ENCODE peak calls at places on chromosomes 11 and 22, in five cellular contexts. One of them, this sample, is unnamed.

GRCh38 chr11:35031869-35032268 is 107.1 kb upstream of the CD44 start:
- DNase-seq in OCI-LY7: no peak
- DNase-seq in coronary artery: no peak
- DNase-seq in cardiac fibroblast: no peak
- DNase-seq in epithelial cell of esophagus: peak; percentile 93
- DNase-seq in this sample: peak; percentile 65

GRCh38 chr11:22347857-22348496 is 9.8 kb downstream of the SLC17A6 start:
- DNase-seq in epithelial cell of esophagus: no peak
- DNase-seq in cardiac fibroblast: no peak
- DNase-seq in coronary artery: no peak
- DNase-seq in OCI-LY7: no peak
- DNase-seq in this sample: no peak

GRCh38 chr11:40306938-40307548 is 1152.4 kb downstream of the LRRC4C start:
- DNase-seq in OCI-LY7: peak; percentile 26
- DNase-seq in coronary artery: no peak
- DNase-seq in epithelial cell of esophagus: peak; percentile 69
- DNase-seq in cardiac fibroblast: peak; percentile 64
- DNase-seq in this sample: peak; percentile 54

GRCh38 chr11:35187996-35188395 is 49.0 kb downstream of the CD44 start:
- DNase-seq in epithelial cell of esophagus: no peak
- DNase-seq in cardiac fibroblast: no peak
- DNase-seq in coronary artery: no peak
- DNase-seq in OCI-LY7: no peak
- DNase-seq in this sample: no peak

GRCh38 chr22:37514526-37515051 is 4.6 kb downstream of the CARD10 start:
- DNase-seq in cardiac fibroblast: no peak
- DNase-seq in coronary artery: no peak
- DNase-seq in OCI-LY7: no peak
- DNase-seq in epithelial cell of esophagus: no peak
- DNase-seq in this sample: no peak

GRCh38 chr11:133134561-133135173 is 397.6 kb downstream of the OPCML start:
- DNase-seq in epithelial cell of esophagus: peak; percentile 54
- DNase-seq in OCI-LY7: peak; percentile 49
- DNase-seq in coronary artery: no peak
- DNase-seq in cardiac fibroblast: peak; percentile 53
- DNase-seq in this sample: no peak

GRCh38 chr11:66454828-66455227 is 11.9 kb upstream of the PELI3 start:
- DNase-seq in epithelial cell of esophagus: peak; percentile 21
- DNase-seq in cardiac fibroblast: no peak
- DNase-seq in coronary artery: no peak
- DNase-seq in OCI-LY7: no peak
- DNase-seq in this sample: no peak

GRCh38 chr11:74471037-74471436 is 3.7 kb upstream of the KCNE3 start:
- DNase-seq in OCI-LY7: no peak
- DNase-seq in coronary artery: no peak
- DNase-seq in cardiac fibroblast: no peak
- DNase-seq in epithelial cell of esophagus: no peak
- DNase-seq in this sample: no peak

GRCh38 chr11:22491826-22492225 is 133.8 kb downstream of the FANCF start:
- DNase-seq in cardiac fibroblast: no peak
- DNase-seq in OCI-LY7: no peak
- DNase-seq in epithelial cell of esophagus: no peak
- DNase-seq in coronary artery: no peak
- DNase-seq in this sample: peak; percentile 3

GRCh38 chr22:23404689-23405365 is 175.3 kb downstream of the IGLL1 start:
- DNase-seq in epithelial cell of esophagus: peak; percentile 45
- DNase-seq in OCI-LY7: no peak
- DNase-seq in cardiac fibroblast: peak; percentile 53
- DNase-seq in coronary artery: no peak
- DNase-seq in this sample: peak; percentile 19

GRCh38 chr11:83122050-83122449 is 34.9 kb upstream of the PCF11 start:
- DNase-seq in cardiac fibroblast: no peak
- DNase-seq in epithelial cell of esophagus: peak; percentile 13
- DNase-seq in OCI-LY7: no peak
- DNase-seq in coronary artery: no peak
- DNase-seq in this sample: no peak

GRCh38 chr22:19641254-19641982 is 72.9 kb upstream of the SEPTIN5 start:
- DNase-seq in coronary artery: peak; percentile 31
- DNase-seq in OCI-LY7: no peak
- DNase-seq in epithelial cell of esophagus: peak; percentile 52
- DNase-seq in cardiac fibroblast: no peak
- DNase-seq in this sample: peak; percentile 17

GRCh38 chr11:33633251-33634003 is 67.2 kb downstream of the C11orf91 start:
- DNase-seq in epithelial cell of esophagus: peak; percentile 95
- DNase-seq in coronary artery: no peak
- DNase-seq in cardiac fibroblast: peak; percentile 49
- DNase-seq in OCI-LY7: no peak
- DNase-seq in this sample: peak; percentile 45

GRCh38 chr11:128179049-128179448 is 408.3 kb downstream of the ETS1 start:
- DNase-seq in OCI-LY7: no peak
- DNase-seq in epithelial cell of esophagus: no peak
- DNase-seq in coronary artery: no peak
- DNase-seq in cardiac fibroblast: no peak
- DNase-seq in this sample: peak; percentile 63

GRCh38 chr11:129973068-129973467 is 29.6 kb downstream of the PRDM10 start:
- DNase-seq in cardiac fibroblast: no peak
- DNase-seq in OCI-LY7: peak; percentile 94
- DNase-seq in coronary artery: no peak
- DNase-seq in epithelial cell of esophagus: no peak
- DNase-seq in this sample: no peak

GRCh38 chr22:49956418-49956770 is 4.2 kb upstream of the PIM3 start:
- DNase-seq in epithelial cell of esophagus: no peak
- DNase-seq in cardiac fibroblast: no peak
- DNase-seq in coronary artery: no peak
- DNase-seq in OCI-LY7: no peak
- DNase-seq in this sample: no peak

GRCh38 chr22:24146190-24146616 is 35.1 kb upstream of the SUSD2 start:
- DNase-seq in cardiac fibroblast: peak; percentile 72
- DNase-seq in epithelial cell of esophagus: peak; percentile 45
- DNase-seq in OCI-LY7: peak; percentile 83
- DNase-seq in coronary artery: no peak
- DNase-seq in this sample: peak; percentile 96

GRCh38 chr11:73530109-73530508 is 67.8 kb downstream of the FAM168A start:
- DNase-seq in cardiac fibroblast: no peak
- DNase-seq in coronary artery: no peak
- DNase-seq in epithelial cell of esophagus: peak; percentile 18
- DNase-seq in OCI-LY7: peak; percentile 18
- DNase-seq in this sample: no peak

GRCh38 chr22:40401532-40401931 is 31.1 kb downstream of the SGSM3 start:
- DNase-seq in cardiac fibroblast: no peak
- DNase-seq in epithelial cell of esophagus: no peak
- DNase-seq in OCI-LY7: no peak
- DNase-seq in coronary artery: no peak
- DNase-seq in this sample: no peak

GRCh38 chr11:12629601-12630313 is 44.5 kb upstream of the TEAD1 start:
- DNase-seq in coronary artery: no peak
- DNase-seq in epithelial cell of esophagus: peak; percentile 46
- DNase-seq in OCI-LY7: no peak
- DNase-seq in cardiac fibroblast: peak; percentile 58
- DNase-seq in this sample: peak; percentile 75

GRCh38 chr11:83971063-83971462 is 684.9 kb upstream of the CCDC90B start:
- DNase-seq in cardiac fibroblast: no peak
- DNase-seq in epithelial cell of esophagus: peak; percentile 9
- DNase-seq in coronary artery: no peak
- DNase-seq in OCI-LY7: no peak
- DNase-seq in this sample: no peak

GRCh38 chr11:31844351-31844750 is 33.2 kb upstream of the PAX6 start:
- DNase-seq in epithelial cell of esophagus: no peak
- DNase-seq in coronary artery: no peak
- DNase-seq in cardiac fibroblast: no peak
- DNase-seq in OCI-LY7: no peak
- DNase-seq in this sample: no peak

GRCh38 chr22:46087336-46087690 is 63.0 kb upstream of the PPARA start:
- DNase-seq in cardiac fibroblast: no peak
- DNase-seq in epithelial cell of esophagus: no peak
- DNase-seq in coronary artery: no peak
- DNase-seq in OCI-LY7: no peak
- DNase-seq in this sample: no peak
- H3K4me3 ChIP-seq in cardiac fibroblast: peak overlapping the region; percentile 72
- H3K4me3 ChIP-seq in epithelial cell of esophagus: no peak overlapping the region
- H3K4me3 ChIP-seq in coronary artery: peak overlapping the region; percentile 96
- H3K4me3 ChIP-seq in OCI-LY7: no peak overlapping the region
- H3K4me3 ChIP-seq in this sample: peak overlapping the region; percentile 93

GRCh38 chr11:57484141-57484710 is 23.9 kb downstream of the RTN4RL2 start:
- DNase-seq in coronary artery: no peak
- DNase-seq in OCI-LY7: peak; percentile 79
- DNase-seq in cardiac fibroblast: no peak
- DNase-seq in epithelial cell of esophagus: no peak
- DNase-seq in this sample: no peak

GRCh38 chr11:57481315-57481714 is 21.0 kb downstream of the RTN4RL2 start:
- DNase-seq in OCI-LY7: no peak
- DNase-seq in cardiac fibroblast: no peak
- DNase-seq in coronary artery: no peak
- DNase-seq in epithelial cell of esophagus: no peak
- DNase-seq in this sample: no peak

GRCh38 chr11:57483570-57483934 is 23.2 kb downstream of the RTN4RL2 start:
- DNase-seq in coronary artery: no peak
- DNase-seq in epithelial cell of esophagus: no peak
- DNase-seq in OCI-LY7: no peak
- DNase-seq in cardiac fibroblast: no peak
- DNase-seq in this sample: no peak

GRCh38 chr11:57481915-57482781 is 21.8 kb downstream of the RTN4RL2 start:
- DNase-seq in coronary artery: no peak
- DNase-seq in OCI-LY7: no peak
- DNase-seq in epithelial cell of esophagus: no peak
- DNase-seq in cardiac fibroblast: no peak
- DNase-seq in this sample: no peak

GRCh38 chr11:57482782-57483569 is 22.6 kb downstream of the RTN4RL2 start:
- DNase-seq in epithelial cell of esophagus: peak; percentile 36
- DNase-seq in cardiac fibroblast: peak; percentile 41
- DNase-seq in OCI-LY7: peak; percentile 57
- DNase-seq in coronary artery: no peak
- DNase-seq in this sample: peak; percentile 22
- H3K4me3 ChIP-seq in epithelial cell of esophagus: peak overlapping the region; percentile 42
- H3K4me3 ChIP-seq in cardiac fibroblast: peak overlapping the region; percentile 46
- H3K4me3 ChIP-seq in OCI-LY7: peak overlapping the region; percentile 49
- H3K4me3 ChIP-seq in coronary artery: peak overlapping the region; percentile 55
- H3K4me3 ChIP-seq in this sample: peak overlapping the region; percentile 44

GRCh38 chr11:46334211-46334610 is 13.1 kb upstream of the DGKZ start:
- DNase-seq in epithelial cell of esophagus: no peak
- DNase-seq in coronary artery: no peak
- DNase-seq in OCI-LY7: no peak
- DNase-seq in cardiac fibroblast: no peak
- DNase-seq in this sample: no peak
- H3K4me3 ChIP-seq in epithelial cell of esophagus: no peak overlapping the region
- H3K4me3 ChIP-seq in coronary artery: no peak overlapping the region
- H3K4me3 ChIP-seq in OCI-LY7: no peak overlapping the region
- H3K4me3 ChIP-seq in cardiac fibroblast: no peak overlapping the region
- H3K4me3 ChIP-seq in this sample: no peak overlapping the region

DNA sequence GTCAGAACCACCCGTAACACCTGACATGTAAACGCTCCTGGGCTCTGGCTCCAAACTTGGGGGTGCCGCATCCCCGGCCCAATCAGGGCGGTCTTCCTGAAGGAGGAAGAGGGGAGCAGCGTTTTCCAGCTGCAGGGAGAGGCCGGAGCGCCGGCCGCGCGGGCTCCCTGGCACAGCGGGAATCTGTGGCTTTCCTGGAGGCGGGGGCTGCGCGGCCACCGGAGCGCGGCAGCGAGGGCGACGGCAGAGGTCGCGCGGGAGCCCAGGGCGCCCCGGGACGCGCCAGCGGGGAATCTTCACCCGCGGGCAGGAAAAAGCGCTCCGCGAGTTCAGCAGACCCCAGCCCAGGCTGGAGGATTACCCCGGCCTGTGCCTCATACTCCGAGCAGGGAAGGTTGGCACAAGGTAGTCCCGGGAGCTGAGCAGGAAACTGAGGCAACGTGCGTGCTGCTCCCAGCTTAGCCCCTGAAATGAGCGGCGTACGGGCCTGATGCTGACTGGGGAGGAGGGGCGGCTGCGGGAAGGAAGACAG is 600 bp upstream of the ESAM start:
- DNase-seq in epithelial cell of esophagus: no peak
- DNase-seq in coronary artery: no peak
- DNase-seq in OCI-LY7: no peak
- DNase-seq in cardiac fibroblast: no peak
- DNase-seq in this sample: no peak
- H3K4me3 ChIP-seq in epithelial cell of esophagus: peak overlapping the region; percentile 51
- H3K4me3 ChIP-seq in coronary artery: peak overlapping the region; percentile 92
- H3K4me3 ChIP-seq in OCI-LY7: peak overlapping the region; percentile 71
- H3K4me3 ChIP-seq in cardiac fibroblast: peak overlapping the region; percentile 51
- H3K4me3 ChIP-seq in this sample: peak overlapping the region; percentile 68

GRCh38 chr11:61538636-61538961 is 30.1 kb downstream of the LRRC10B start:
- DNase-seq in epithelial cell of esophagus: no peak
- DNase-seq in cardiac fibroblast: no peak
- DNase-seq in OCI-LY7: no peak
- DNase-seq in coronary artery: no peak
- DNase-seq in this sample: no peak

GRCh38 chr11:61539009-61539408 is 30.5 kb downstream of the LRRC10B start:
- DNase-seq in OCI-LY7: no peak
- DNase-seq in cardiac fibroblast: peak; percentile 17
- DNase-seq in epithelial cell of esophagus: no peak
- DNase-seq in coronary artery: no peak
- DNase-seq in this sample: no peak

GRCh38 chr11:61535998-61536675 is 27.6 kb downstream of the LRRC10B start:
- DNase-seq in coronary artery: no peak
- DNase-seq in OCI-LY7: no peak
- DNase-seq in cardiac fibroblast: no peak
- DNase-seq in epithelial cell of esophagus: no peak
- DNase-seq in this sample: no peak

GRCh38 chr11:61536676-61537270 is 28.2 kb downstream of the LRRC10B start:
- DNase-seq in coronary artery: no peak
- DNase-seq in OCI-LY7: no peak
- DNase-seq in cardiac fibroblast: no peak
- DNase-seq in epithelial cell of esophagus: no peak
- DNase-seq in this sample: no peak

DNA sequence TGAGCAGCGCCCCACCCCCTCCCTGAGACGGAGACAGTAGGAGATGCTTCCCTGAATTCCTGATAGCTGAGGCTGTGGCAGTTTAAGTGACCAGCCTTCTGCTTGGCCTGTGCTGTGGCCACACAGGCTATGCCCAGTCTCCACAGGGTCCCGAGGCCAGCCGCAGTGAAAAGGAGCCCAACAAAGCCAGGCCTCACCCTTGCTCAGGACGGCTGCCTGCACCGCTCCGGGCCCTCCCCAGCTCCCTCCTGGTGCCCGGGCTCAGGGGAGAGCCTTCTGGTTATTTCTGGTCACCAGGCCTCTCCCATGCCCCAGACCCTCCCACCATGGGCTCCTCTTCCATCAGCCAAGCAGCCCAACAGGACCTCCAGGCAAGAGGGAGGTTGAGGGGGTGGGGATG is 28.8 kb downstream of the LRRC10B start:
- DNase-seq in epithelial cell of esophagus: no peak
- DNase-seq in cardiac fibroblast: no peak
- DNase-seq in coronary artery: no peak
- DNase-seq in OCI-LY7: no peak
- DNase-seq in this sample: no peak
- H3K4me3 ChIP-seq in epithelial cell of esophagus: no peak overlapping the region
- H3K4me3 ChIP-seq in cardiac fibroblast: no peak overlapping the region
- H3K4me3 ChIP-seq in coronary artery: no peak overlapping the region
- H3K4me3 ChIP-seq in OCI-LY7: no peak overlapping the region
- H3K4me3 ChIP-seq in this sample: no peak overlapping the region

This sample was measured in fibroblast of villous mesenchyme.